ENCODE peak calls at places on chromosomes 16 and 17, in nine cellular contexts. L is WTC11, F is amniotic stem cell, U is kidney epithelial cell, C is Panc1, I is H7, R is glutamatergic neuron, J is GM19239, V is NCI-H2029. X is an unnamed sample.

GRCh38 chr16:65917466-65917865 is 449.0 kb upstream of the CDH5 start:
- DNase-seq in J (no peak), I (no peak), U (no peak), C (no peak), R (no peak), L (no peak), V (no peak), F (no peak), X (no peak)

GRCh38 chr16:16041196-16041892 is 91.9 kb downstream of the ABCC1 start:
- DNase-seq in L (peak), J (no peak), R (no peak), F (no peak), V (no peak), I (peak), C (no peak), U (no peak), X (peak)

GRCh38 chr16:73389075-73389474 is 341.1 kb upstream of the ZFHX3 start:
- DNase-seq in I (no peak), J (no peak), F (no peak), L (no peak), U (no peak), V (no peak), C (no peak), R (no peak), X (no peak)

GRCh38 chr17:74745548-74746177 is 2.8 kb upstream of the NHERF1 start:
- DNase-seq in L (no peak), I (peak), U (no peak), F (no peak), V (no peak), R (no peak), C (no peak), J (no peak), X (no peak)

GRCh38 chr17:73357981-73358380 is 46.2 kb upstream of the CDC42EP4 start:
- DNase-seq in V (no peak), F (no peak), R (no peak), L (no peak), I (peak), U (no peak), C (no peak), J (no peak), X (no peak)

GRCh38 chr16:87550510-87550961 is 51.8 kb upstream of the JPH3 start:
- DNase-seq in V (no peak), C (peak), F (no peak), U (no peak), R (peak), L (peak), I (peak), J (peak), X (peak)

GRCh38 chr17:79707441-79707850 is 23.3 kb upstream of the ENPP7 start:
- DNase-seq in J (no peak), L (no peak), U (no peak), V (no peak), F (no peak), I (no peak), C (no peak), R (peak), X (no peak)

GRCh38 chr16:68236804-68237242 is 896 bp upstream of the ESRP2 start:
- DNase-seq in L (peak), I (peak), U (no peak), R (peak), F (no peak), J (peak), V (no peak), C (no peak), X (peak)

GRCh38 chr17:47701603-47702002 is 7.6 kb downstream of the TBKBP1 start:
- DNase-seq in R (no peak), C (no peak), I (peak), J (no peak), F (no peak), V (no peak), U (no peak), L (no peak), X (peak)

GRCh38 chr16:30068750-30069574 is 3.4 kb downstream of the ALDOA start:
- DNase-seq in R (peak), V (no peak), J (no peak), U (no peak), I (no peak), C (no peak), F (no peak), L (peak), X (peak)

GRCh38 chr17:30236807-30237206 is 1.3 kb upstream of the SLC6A4 start:
- DNase-seq in V (no peak), R (peak), L (peak), J (peak), U (no peak), I (peak), F (no peak), C (no peak), X (peak)

GRCh38 chr17:142876-143784 is 5.8 kb downstream of the SCGB1C2 start:
- DNase-seq in L (no peak), F (no peak), V (no peak), C (no peak), R (peak), I (no peak), J (no peak), U (no peak), X (no peak)

GRCh38 chr16:69476920-69477418 is 52.5 kb downstream of the CYB5B start:
- DNase-seq in F (peak), J (no peak), L (no peak), U (peak), C (peak), R (no peak), V (no peak), I (no peak), X (no peak)

GRCh38 chr16:78461496-78461938 is 362.1 kb downstream of the WWOX start:
- DNase-seq in J (no peak), V (no peak), F (no peak), I (no peak), R (no peak), U (peak), L (no peak), C (no peak), X (no peak)

GRCh38 chr17:34318474-34318873 is 761 bp upstream of the CCL8 start:
- DNase-seq in L (peak), U (no peak), J (no peak), R (peak), I (peak), V (no peak), F (no peak), C (no peak), X (peak)

GRCh38 chr17:62093188-62094155 is 28.4 kb upstream of the MED13 start:
- DNase-seq in J (peak), R (no peak), L (no peak), U (peak), C (peak), I (no peak), V (no peak), F (peak), X (no peak)

GRCh38 chr17:34579979-34580684 is 750 bp downstream of the TMEM132E start:
- DNase-seq in U (no peak), R (peak), L (peak), F (no peak), V (peak), C (no peak), J (no peak), I (peak), X (peak)

GRCh38 chr16:52383640-52384292 is 163.2 kb downstream of the TOX3 start:
- DNase-seq in F (no peak), R (no peak), U (peak), J (no peak), C (no peak), V (peak), I (peak), L (no peak), X (no peak)

GRCh38 chr16:25608002-25608401 is 83.8 kb upstream of the HS3ST4 start:
- DNase-seq in I (no peak), R (no peak), J (no peak), C (no peak), V (no peak), F (no peak), U (no peak), L (no peak), X (no peak)

GRCh38 chr17:39194985-39195524 is 2.4 kb downstream of the CACNB1 start:
- DNase-seq in V (no peak), F (no peak), C (no peak), L (peak), J (no peak), I (peak), U (no peak), R (no peak), X (peak)

GRCh38 chr17:15496735-15497134 is 29.3 kb upstream of the CDRT4 start:
- DNase-seq in C (no peak), F (no peak), L (no peak), I (no peak), R (no peak), U (no peak), V (no peak), J (no peak), X (no peak)

GRCh38 chr17:2087597-2088211 is 32.8 kb downstream of the HIC1 start:
- DNase-seq in V (no peak), F (no peak), I (no peak), U (no peak), C (no peak), R (no peak), J (no peak), L (no peak), X (no peak)

GRCh38 chr17:40341808-40342574 is 22.5 kb downstream of the GJD3 start:
- DNase-seq in V (peak), J (no peak), L (peak), U (no peak), C (no peak), R (peak), I (peak), F (no peak), X (peak)

GRCh38 chr16:11312718-11313492 is 31.8 kb upstream of the PRM1 start:
- DNase-seq in F (no peak), L (peak), R (no peak), J (no peak), C (no peak), I (no peak), V (peak), U (no peak), X (peak)

X was measured in GM23338.